ENCODE peak calls at places on chromosomes 5 and 9, in four cellular contexts. One of them, this sample, is unnamed.
A peak's percentile ranks its signal among the peaks of the same experiment; 100 is the strongest.

GRCh38 chr5:123036391-123037103 is at the start of gene PPIC:
- DNase-seq in cardiac fibroblast: peak; percentile 87
- DNase-seq in OCI-LY7: no peak
- DNase-seq in A549: peak; percentile 90
- DNase-seq in this sample: peak; percentile 70

GRCh38 chr5:112174959-112175594 is 244.0 kb downstream of the EPB41L4A start:
- DNase-seq in A549: peak; percentile 63
- DNase-seq in cardiac fibroblast: peak; percentile 71
- DNase-seq in OCI-LY7: peak; percentile 81
- DNase-seq in this sample: peak; percentile 19

GRCh38 chr5:113450366-113451328 is 15.9 kb upstream of the TSSK1B start:
- DNase-seq in cardiac fibroblast: peak; percentile 20
- DNase-seq in A549: no peak
- DNase-seq in OCI-LY7: no peak
- DNase-seq in this sample: no peak

GRCh38 chr9:86315088-86315487 is 32.8 kb upstream of the ISCA1 start:
- DNase-seq in cardiac fibroblast: peak; percentile 20
- DNase-seq in OCI-LY7: no peak
- DNase-seq in A549: no peak
- DNase-seq in this sample: no peak

GRCh38 chr5:1817261-1818043 is 16.2 kb downstream of the NDUFS6 start:
- DNase-seq in A549: no peak
- DNase-seq in cardiac fibroblast: no peak
- DNase-seq in OCI-LY7: no peak
- DNase-seq in this sample: no peak

GRCh38 chr5:120092649-120093048 is 371.5 kb upstream of the PRR16 start:
- DNase-seq in A549: no peak
- DNase-seq in OCI-LY7: no peak
- DNase-seq in cardiac fibroblast: no peak
- DNase-seq in this sample: no peak

GRCh38 chr5:34533582-34534236 is 122.4 kb upstream of the RAI14 start:
- DNase-seq in A549: no peak
- DNase-seq in cardiac fibroblast: no peak
- DNase-seq in OCI-LY7: no peak
- DNase-seq in this sample: no peak

GRCh38 chr5:156201793-156202388 is 125.1 kb upstream of the SGCD start:
- DNase-seq in OCI-LY7: no peak
- DNase-seq in A549: peak; percentile 82
- DNase-seq in cardiac fibroblast: peak; percentile 24
- DNase-seq in this sample: no peak

GRCh38 chr9:120931278-120932085 is 4.9 kb upstream of the TRAF1 start:
- DNase-seq in OCI-LY7: peak; percentile 80
- DNase-seq in cardiac fibroblast: peak; percentile 80
- DNase-seq in A549: no peak
- DNase-seq in this sample: peak; percentile 32

GRCh38 chr5:137398175-137398574 is 101.0 kb downstream of the SPOCK1 start:
- DNase-seq in OCI-LY7: no peak
- DNase-seq in A549: no peak
- DNase-seq in cardiac fibroblast: no peak
- DNase-seq in this sample: no peak

GRCh38 chr5:156515799-156516198 is 188.8 kb downstream of the SGCD start:
- DNase-seq in cardiac fibroblast: no peak
- DNase-seq in A549: no peak
- DNase-seq in OCI-LY7: no peak
- DNase-seq in this sample: no peak

GRCh38 chr5:60323596-60323995 is 376.4 kb downstream of the DEPDC1B start:
- DNase-seq in OCI-LY7: no peak
- DNase-seq in cardiac fibroblast: no peak
- DNase-seq in A549: no peak
- DNase-seq in this sample: no peak

GRCh38 chr9:119026120-119026519 is 343.1 kb downstream of the BRINP1 start:
- DNase-seq in cardiac fibroblast: no peak
- DNase-seq in A549: no peak
- DNase-seq in OCI-LY7: no peak
- DNase-seq in this sample: no peak

GRCh38 chr5:158380661-158381060 is 521.7 kb upstream of the CLINT1 start:
- DNase-seq in cardiac fibroblast: no peak
- DNase-seq in OCI-LY7: no peak
- DNase-seq in A549: no peak
- DNase-seq in this sample: no peak

DNA sequence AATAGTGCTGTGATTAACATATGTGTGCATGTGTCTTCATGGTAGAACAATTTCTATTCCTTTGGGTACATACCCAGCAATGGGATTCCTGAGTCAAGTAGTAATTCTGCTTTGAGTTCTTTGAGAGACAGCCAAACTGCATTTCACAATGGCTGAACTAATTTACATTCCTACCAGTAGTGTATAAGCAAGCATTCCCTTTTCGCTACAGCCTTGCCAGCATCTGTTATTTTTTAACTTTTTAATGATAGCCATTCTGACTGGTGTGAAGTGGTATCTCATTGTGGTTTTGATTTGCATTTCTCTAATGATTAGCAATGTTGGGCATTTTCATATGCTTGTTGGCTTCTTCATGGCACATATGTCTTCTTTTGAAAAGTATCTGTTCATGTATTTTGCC is 308.5 kb downstream of the ARRDC3 start:
- DNase-seq in cardiac fibroblast: peak; percentile 88
- DNase-seq in OCI-LY7: no peak
- DNase-seq in A549: peak; percentile 12
- DNase-seq in this sample: peak; percentile 84
- TF ChIP-seq CTCF in cardiac fibroblast: peak; percentile 47
- TF ChIP-seq CTCF in OCI-LY7: no peak
- TF ChIP-seq CTCF in A549: no peak
- TF ChIP-seq CTCF in this sample: peak; percentile 65

GRCh38 chr9:110842976-110843375 is 174.4 kb downstream of the MUSK start:
- DNase-seq in OCI-LY7: no peak
- DNase-seq in cardiac fibroblast: peak; percentile 24
- DNase-seq in A549: no peak
- DNase-seq in this sample: peak; percentile 44

GRCh38 chr9:110844121-110844520 is 175.5 kb downstream of the MUSK start:
- DNase-seq in cardiac fibroblast: no peak
- DNase-seq in A549: no peak
- DNase-seq in OCI-LY7: no peak
- DNase-seq in this sample: no peak

GRCh38 chr9:110837401-110838005 is 168.9 kb downstream of the MUSK start:
- DNase-seq in A549: no peak
- DNase-seq in cardiac fibroblast: no peak
- DNase-seq in OCI-LY7: no peak
- DNase-seq in this sample: no peak

GRCh38 chr9:110847661-110848060 is 179.1 kb downstream of the MUSK start:
- DNase-seq in cardiac fibroblast: peak; percentile 87
- DNase-seq in A549: no peak
- DNase-seq in OCI-LY7: no peak
- DNase-seq in this sample: no peak

DNA sequence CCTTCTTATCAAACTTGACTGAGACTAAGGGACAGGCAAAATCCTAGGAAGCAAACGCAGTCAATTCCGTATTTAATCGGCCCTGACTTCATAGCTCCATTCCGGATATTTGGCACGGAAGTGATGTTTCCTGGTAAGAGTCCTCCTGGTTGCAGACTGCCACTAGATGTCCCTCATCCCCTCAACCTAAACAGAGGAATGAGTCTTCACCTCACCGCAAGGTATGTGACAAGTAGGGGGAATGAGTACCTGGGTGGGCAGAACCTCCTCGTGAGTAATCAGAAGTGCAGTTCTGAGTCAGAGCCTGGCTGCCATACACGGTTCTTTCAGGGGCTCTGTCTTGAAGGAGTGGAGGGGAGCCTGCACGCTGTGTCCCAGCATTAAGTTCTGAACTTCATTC is 173.6 kb downstream of the MUSK start:
- DNase-seq in cardiac fibroblast: peak; percentile 8
- DNase-seq in OCI-LY7: no peak
- DNase-seq in A549: no peak
- DNase-seq in this sample: no peak
- TF ChIP-seq CTCF in cardiac fibroblast: no peak
- TF ChIP-seq CTCF in OCI-LY7: no peak
- TF ChIP-seq CTCF in A549: no peak
- TF ChIP-seq CTCF in this sample: peak; percentile 37

DNA sequence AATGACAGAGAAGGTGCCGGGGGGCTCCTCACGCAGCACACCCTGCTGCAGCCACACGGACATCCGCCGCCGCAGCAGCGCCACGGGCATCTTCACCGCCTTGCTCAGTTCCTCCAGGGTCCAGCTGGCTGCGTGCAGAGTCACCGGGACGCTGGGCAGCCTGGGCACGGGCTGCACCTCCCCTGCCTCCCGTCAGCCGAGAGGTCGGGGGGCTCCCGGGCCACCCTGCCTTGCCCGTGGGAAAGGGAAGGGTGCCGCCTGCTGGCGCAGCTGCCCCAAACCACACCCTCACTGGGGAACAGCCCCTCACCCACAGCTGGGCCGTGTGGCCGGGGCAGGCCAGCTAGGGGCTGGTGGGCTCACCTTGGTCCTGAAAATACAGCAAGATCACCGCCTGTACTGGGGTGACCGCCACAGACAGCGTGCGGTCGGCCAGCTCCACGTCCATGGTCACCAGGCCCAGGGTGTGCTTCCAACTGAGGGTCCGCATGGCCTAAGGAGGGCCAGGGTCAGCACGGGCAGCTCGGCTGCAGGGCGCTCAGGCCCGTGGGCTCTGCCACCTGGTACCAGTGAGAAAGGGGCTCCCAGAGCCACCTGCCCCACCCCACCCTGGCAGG is 3.6 kb upstream of the TMEM210 start:
- DNase-seq in cardiac fibroblast: no peak
- DNase-seq in A549: no peak
- DNase-seq in OCI-LY7: no peak
- DNase-seq in this sample: no peak
- TF ChIP-seq CTCF in cardiac fibroblast: peak; percentile 2
- TF ChIP-seq CTCF in A549: no peak
- TF ChIP-seq CTCF in OCI-LY7: peak; percentile 65
- TF ChIP-seq CTCF in this sample: peak; percentile 53

GRCh38 chr9:97803167-97804058 is 49.6 kb upstream of the FOXE1 start:
- DNase-seq in A549: peak; percentile 79
- DNase-seq in OCI-LY7: peak; percentile 77
- DNase-seq in cardiac fibroblast: peak; percentile 56
- DNase-seq in this sample: peak; percentile 49
- TF ChIP-seq CTCF in A549: no peak
- TF ChIP-seq CTCF in OCI-LY7: peak; percentile 34
- TF ChIP-seq CTCF in cardiac fibroblast: no peak
- TF ChIP-seq CTCF in this sample: peak; percentile 45

GRCh38 chr5:53019320-53019719 is 30.2 kb downstream of the ITGA2 start:
- DNase-seq in A549: peak; percentile 77
- DNase-seq in cardiac fibroblast: peak; percentile 67
- DNase-seq in OCI-LY7: no peak
- DNase-seq in this sample: peak; percentile 94
- TF ChIP-seq CTCF in A549: no peak
- TF ChIP-seq CTCF in cardiac fibroblast: peak; percentile 43
- TF ChIP-seq CTCF in OCI-LY7: no peak
- TF ChIP-seq CTCF in this sample: peak; percentile 54

DNA sequence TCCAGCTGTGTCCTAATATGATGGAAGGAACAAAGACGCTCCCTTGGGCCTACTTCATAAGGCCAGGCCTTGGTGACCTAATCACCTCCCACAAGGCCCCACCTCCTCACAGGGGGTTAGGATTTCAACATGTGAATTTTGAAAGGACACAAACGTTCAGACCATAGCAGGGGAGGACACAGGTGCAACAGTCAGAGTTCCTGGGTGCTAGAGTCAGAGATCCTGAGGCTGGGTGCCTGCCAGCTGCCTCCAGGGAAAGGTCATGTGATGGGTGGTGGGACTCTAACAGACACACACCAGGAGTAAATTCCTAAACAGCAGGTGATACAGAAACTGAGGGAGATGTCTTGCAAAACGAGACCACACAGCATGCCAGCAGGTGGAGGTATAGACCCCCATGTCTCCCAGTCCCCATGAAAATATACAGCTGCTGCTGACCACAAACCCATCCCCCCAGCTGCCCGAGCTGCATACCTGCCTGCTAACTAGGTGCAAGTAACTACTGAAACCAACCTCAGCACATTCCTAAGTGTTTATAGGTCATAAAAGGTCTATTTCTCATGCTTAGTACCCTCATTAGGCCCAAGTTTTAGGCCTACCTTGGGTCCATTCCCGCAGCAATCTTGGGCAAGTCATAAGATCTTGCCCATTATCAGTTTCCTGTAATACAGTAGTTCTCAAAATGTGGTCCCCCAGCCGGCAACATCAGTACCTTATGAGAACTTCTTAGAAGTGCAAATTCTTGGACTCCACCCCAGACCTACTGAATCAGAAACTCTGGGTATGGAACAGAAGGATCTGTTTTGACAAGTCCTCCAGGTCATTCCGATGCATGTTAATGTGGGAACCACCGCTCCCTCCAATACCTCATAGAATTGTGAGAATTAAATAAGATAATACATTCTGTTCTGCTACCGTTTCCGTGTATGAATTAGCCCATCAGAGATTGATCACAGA is 245.3 kb downstream of the ENC1 start:
- DNase-seq in A549: no peak
- DNase-seq in OCI-LY7: peak; percentile 39
- DNase-seq in cardiac fibroblast: no peak
- DNase-seq in this sample: no peak
- TF ChIP-seq CTCF in A549: no peak
- TF ChIP-seq CTCF in OCI-LY7: peak; percentile 55
- TF ChIP-seq CTCF in cardiac fibroblast: no peak
- TF ChIP-seq CTCF in this sample: no peak

GRCh38 chr5:52497133-52497693 is 290.5 kb upstream of the ITGA1 start:
- DNase-seq in cardiac fibroblast: no peak
- DNase-seq in OCI-LY7: no peak
- DNase-seq in A549: no peak
- DNase-seq in this sample: no peak

GRCh38 chr5:52491829-52492217 is 295.9 kb upstream of the ITGA1 start:
- DNase-seq in OCI-LY7: no peak
- DNase-seq in cardiac fibroblast: no peak
- DNase-seq in A549: no peak
- DNase-seq in this sample: no peak

GRCh38 chr5:52491071-52491828 is 296.5 kb upstream of the ITGA1 start:
- DNase-seq in OCI-LY7: no peak
- DNase-seq in cardiac fibroblast: no peak
- DNase-seq in A549: no peak
- DNase-seq in this sample: no peak
- TF ChIP-seq CTCF in OCI-LY7: no peak
- TF ChIP-seq CTCF in cardiac fibroblast: no peak
- TF ChIP-seq CTCF in A549: no peak
- TF ChIP-seq CTCF in this sample: no peak

GRCh38 chr9:34562136-34562745 is 27.3 kb downstream of the CNTFR start:
- DNase-seq in cardiac fibroblast: no peak
- DNase-seq in OCI-LY7: peak; percentile 18
- DNase-seq in A549: peak; percentile 23
- DNase-seq in this sample: no peak
- TF ChIP-seq CTCF in cardiac fibroblast: peak; percentile 58
- TF ChIP-seq CTCF in OCI-LY7: peak; percentile 84
- TF ChIP-seq CTCF in A549: peak; percentile 51
- TF ChIP-seq CTCF in this sample: peak; percentile 80

This sample was measured in HFFc6.